ENCODE peak calls at places on chromosomes 3 and 15, in nine cellular contexts. R is RWPE1, M is GM06990, E is GM10248, J is coronary artery, W is ovary, V is A549, C is stomach, L is HFFc6. I is an unnamed sample.

GRCh38 chr15:62482715-62483429 is 317.8 kb upstream of the C2CD4B start:
- DNase-seq in L (peak), E (peak), W (no peak), C (no peak), R (no peak), V (peak), M (peak), J (no peak), I (peak)

GRCh38 chr3:112531358-112531781 is 30.4 kb downstream of the ATG3 start:
- DNase-seq in M (no peak), C (no peak), E (peak), W (no peak), V (peak), R (peak), L (peak), J (no peak), I (no peak)

GRCh38 chr3:87895983-87896382 is 162.8 kb downstream of the CGGBP1 start:
- DNase-seq in L (no peak), W (no peak), V (no peak), M (no peak), R (no peak), E (no peak), C (no peak), J (no peak), I (no peak)

GRCh38 chr3:195149292-195149691 is 121.7 kb downstream of the XXYLT1 start:
- DNase-seq in W (no peak), M (no peak), R (no peak), E (no peak), J (no peak), V (no peak), L (no peak), C (no peak), I (no peak)

GRCh38 chr3:182092662-182093262 is 381.0 kb downstream of the SOX2 start:
- DNase-seq in V (peak), E (peak), W (no peak), L (no peak), M (peak), J (no peak), R (no peak), C (no peak), I (no peak)

GRCh38 chr3:14699643-14700042 is 24.7 kb downstream of the C3orf20 start:
- DNase-seq in E (no peak), R (no peak), W (no peak), M (no peak), V (no peak), J (no peak), C (no peak), L (no peak), I (no peak)

GRCh38 chr3:9951962-9952805 is at the start of gene PRRT3:
- DNase-seq in V (peak), M (peak), L (no peak), W (no peak), C (peak), J (no peak), E (peak), R (peak), I (peak)

GRCh38 chr15:90530250-90531051 is 728 bp downstream of the CRTC3 start:
- DNase-seq in E (peak), J (peak), V (peak), L (peak), M (peak), C (peak), W (peak), R (peak), I (peak)

GRCh38 chr15:71042356-71042922 is 72.8 kb upstream of the THSD4 start:
- DNase-seq in J (no peak), W (no peak), R (no peak), L (no peak), E (no peak), V (no peak), M (no peak), C (no peak), I (no peak)

GRCh38 chr15:39287322-39288195 is 293.3 kb upstream of the THBS1 start:
- DNase-seq in J (no peak), W (no peak), E (no peak), V (no peak), L (peak), R (peak), M (no peak), C (no peak), I (no peak)

GRCh38 chr3:39505866-39506738 is 38.6 kb downstream of the MOBP start:
- DNase-seq in J (no peak), R (no peak), W (no peak), M (no peak), C (no peak), V (no peak), E (no peak), L (no peak), I (no peak)

GRCh38 chr3:105429034-105429762 is 62.5 kb downstream of the ALCAM start:
- DNase-seq in W (no peak), R (no peak), V (peak), C (no peak), M (no peak), J (no peak), L (no peak), E (no peak), I (no peak)

GRCh38 chr3:194715022-194715800 is 29.5 kb downstream of the FAM43A start:
- DNase-seq in J (no peak), W (no peak), V (no peak), C (no peak), M (no peak), E (no peak), R (peak), L (no peak), I (peak)

GRCh38 chr3:184241447-184242296 is 7.1 kb downstream of the ALG3 start:
- DNase-seq in L (peak), M (no peak), C (peak), W (peak), V (peak), E (peak), R (peak), J (no peak), I (peak)

GRCh38 chr15:59691194-59691805 is 2.2 kb upstream of the BNIP2 start:
- DNase-seq in W (peak), M (peak), L (peak), V (peak), E (peak), J (no peak), C (peak), R (peak), I (peak)

GRCh38 chr15:20340931-20341661 is 200.5 kb downstream of the GOLGA6L6 start:
- DNase-seq in E (peak), R (no peak), M (no peak), C (peak), J (peak), W (peak), L (peak), V (peak), I (peak)

GRCh38 chr3:84077479-84077878 is 881.3 kb upstream of the CADM2 start:
- DNase-seq in W (no peak), L (no peak), E (no peak), M (no peak), J (no peak), R (no peak), C (no peak), V (no peak), I (no peak)

GRCh38 chr3:64685331-64685799 is 2.4 kb downstream of the ADAMTS9 start:
- DNase-seq in V (no peak), R (no peak), E (no peak), W (peak), J (no peak), C (no peak), L (no peak), M (peak), I (no peak)

GRCh38 chr15:74397239-74398068 is 30.0 kb upstream of the CYP11A1 start:
- DNase-seq in E (no peak), R (no peak), W (no peak), J (no peak), C (no peak), M (peak), L (no peak), V (no peak), I (peak)

GRCh38 chr15:76152197-76152596 is 92.4 kb downstream of the TMEM266 start:
- DNase-seq in E (no peak), J (no peak), V (no peak), M (no peak), L (no peak), C (no peak), R (no peak), W (no peak), I (no peak)

GRCh38 chr3:141485578-141486415 is 1.0 kb upstream of the RASA2 start:
- DNase-seq in E (no peak), L (peak), W (no peak), C (no peak), M (no peak), R (peak), V (peak), J (no peak), I (peak)

GRCh38 chr3:149653564-149653963 is 4.3 kb downstream of the WWTR1 start:
- DNase-seq in M (no peak), J (no peak), V (no peak), W (no peak), C (no peak), E (no peak), L (no peak), R (no peak), I (no peak)

GRCh38 chr15:66018178-66018797 is 149.0 kb downstream of the RAB11A start:
- DNase-seq in E (no peak), W (no peak), J (no peak), R (no peak), L (no peak), V (no peak), M (no peak), C (no peak), I (no peak)

GRCh38 chr15:66017009-66017408 is 147.7 kb downstream of the RAB11A start:
- DNase-seq in J (no peak), E (no peak), M (no peak), W (no peak), C (no peak), V (no peak), R (no peak), L (no peak), I (no peak)

GRCh38 chr15:66014639-66015182 is 145.4 kb downstream of the RAB11A start:
- DNase-seq in L (no peak), E (no peak), J (no peak), R (peak), W (no peak), M (no peak), V (no peak), C (no peak), I (no peak)

GRCh38 chr15:66014022-66014421 is 144.7 kb downstream of the RAB11A start:
- DNase-seq in J (no peak), M (no peak), E (no peak), L (no peak), W (no peak), V (no peak), C (no peak), R (no peak), I (no peak)

DNA sequence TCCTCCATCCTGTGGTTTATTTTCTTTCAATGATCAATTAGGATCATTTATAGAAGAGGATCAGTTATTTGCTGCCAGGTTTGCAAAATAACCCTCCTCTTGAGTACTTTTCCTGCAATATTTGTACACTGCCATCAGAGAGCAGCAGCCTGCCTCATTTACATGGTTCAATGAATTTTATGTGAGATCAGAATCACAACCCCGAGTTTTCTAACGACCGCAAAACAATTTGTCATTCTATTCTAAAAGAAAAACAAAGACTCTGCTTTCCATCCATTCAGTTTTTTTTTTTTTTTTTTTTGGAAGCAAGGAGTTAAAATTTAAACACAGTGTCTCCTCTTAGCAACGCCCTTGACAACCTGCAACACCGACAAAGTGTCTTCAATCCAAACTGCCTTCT is 146.9 kb downstream of the RAB11A start:
- DNase-seq in C (no peak), L (no peak), E (no peak), W (no peak), V (no peak), J (no peak), M (no peak), R (no peak), I (no peak)
- TF ChIP-seq CTCF in C (no peak), L (no peak), E (no peak), W (no peak), V (no peak), J (no peak), M (no peak), R (no peak), I (no peak)

DNA sequence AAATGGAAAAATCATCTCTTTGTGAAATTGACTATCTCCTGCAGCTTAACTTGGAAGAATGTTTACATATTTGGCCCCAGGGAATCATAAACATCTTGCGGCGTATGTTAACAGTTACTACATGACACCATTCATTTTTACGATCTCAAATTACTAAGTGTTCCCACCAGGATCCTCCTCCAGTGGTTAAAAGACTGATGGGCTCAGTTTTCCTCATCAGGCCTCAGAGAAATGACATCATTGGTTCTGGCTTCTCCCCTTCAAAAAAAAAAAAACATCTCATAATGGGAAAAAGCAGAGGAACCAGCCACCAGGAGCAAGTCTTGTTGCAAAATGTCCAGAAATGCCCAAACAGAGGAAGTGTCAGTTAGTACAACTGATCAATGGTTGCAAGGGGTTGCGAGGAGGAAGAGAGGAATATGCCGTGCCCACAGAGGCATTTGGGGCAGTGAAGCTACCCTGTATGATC is 70.5 kb upstream of the LIPC start:
- DNase-seq in J (no peak), E (no peak), V (no peak), W (no peak), M (no peak), R (peak), C (no peak), L (peak), I (no peak)
- TF ChIP-seq CTCF in J (no peak), E (no peak), V (no peak), W (no peak), M (no peak), R (no peak), C (no peak), L (no peak), I (no peak)

GRCh38 chr3:51389423-51390183 is 1.5 kb upstream of the RBM15B start:
- DNase-seq in V (peak), C (peak), M (no peak), J (peak), R (no peak), E (peak), L (peak), W (no peak), I (peak)

GRCh38 chr3:51391566-51392300 is 648 bp downstream of the RBM15B start:
- DNase-seq in R (no peak), W (no peak), M (peak), C (peak), L (peak), V (no peak), J (no peak), E (peak), I (peak)

GRCh38 chr3:51391075-51391565 is at the start of gene RBM15B:
- DNase-seq in L (peak), E (peak), J (peak), W (peak), M (peak), C (peak), V (peak), R (peak), I (peak)

GRCh38 chr3:51390186-51390585 is 899 bp upstream of the RBM15B start:
- DNase-seq in V (no peak), J (no peak), R (no peak), L (no peak), E (no peak), M (no peak), W (no peak), C (no peak), I (no peak)

GRCh38 chr3:51390600-51391074 is 448 bp upstream of the RBM15B start:
- DNase-seq in L (no peak), C (no peak), R (no peak), E (no peak), J (no peak), M (no peak), V (no peak), W (no peak), I (no peak)
- TF ChIP-seq CTCF in L (no peak), C (no peak), R (no peak), E (no peak), J (peak), M (no peak), V (no peak), W (peak), I (no peak)

GRCh38 chr3:38138347-38139190 is at the start of gene MYD88:
- DNase-seq in E (peak), W (peak), C (peak), R (peak), J (peak), V (peak), L (peak), M (peak), I (peak)
- TF ChIP-seq CTCF in E (no peak), W (no peak), C (no peak), R (no peak), J (no peak), V (no peak), L (no peak), M (no peak), I (no peak)

GRCh38 chr3:66419053-66419440 is 81.8 kb downstream of the LRIG1 start:
- DNase-seq in L (no peak), E (no peak), M (no peak), W (no peak), J (peak), V (no peak), R (no peak), C (no peak), I (no peak)

GRCh38 chr3:66415867-66416428 is 84.9 kb downstream of the LRIG1 start:
- DNase-seq in R (no peak), C (no peak), V (no peak), M (no peak), E (no peak), J (no peak), L (no peak), W (no peak), I (no peak)

GRCh38 chr3:66416556-66417304 is 84.1 kb downstream of the LRIG1 start:
- DNase-seq in R (no peak), E (no peak), J (peak), W (no peak), C (no peak), M (no peak), L (no peak), V (no peak), I (no peak)

GRCh38 chr3:66414846-66415245 is 86.0 kb downstream of the LRIG1 start:
- DNase-seq in C (no peak), M (no peak), L (no peak), V (no peak), R (no peak), J (no peak), E (no peak), W (no peak), I (no peak)

GRCh38 chr3:66418432-66419052 is 82.3 kb downstream of the LRIG1 start:
- DNase-seq in R (no peak), L (no peak), W (no peak), E (no peak), C (peak), J (peak), M (no peak), V (no peak), I (no peak)
- TF ChIP-seq CTCF in R (no peak), L (no peak), W (no peak), E (no peak), C (no peak), J (no peak), M (no peak), V (no peak), I (no peak)

DNA sequence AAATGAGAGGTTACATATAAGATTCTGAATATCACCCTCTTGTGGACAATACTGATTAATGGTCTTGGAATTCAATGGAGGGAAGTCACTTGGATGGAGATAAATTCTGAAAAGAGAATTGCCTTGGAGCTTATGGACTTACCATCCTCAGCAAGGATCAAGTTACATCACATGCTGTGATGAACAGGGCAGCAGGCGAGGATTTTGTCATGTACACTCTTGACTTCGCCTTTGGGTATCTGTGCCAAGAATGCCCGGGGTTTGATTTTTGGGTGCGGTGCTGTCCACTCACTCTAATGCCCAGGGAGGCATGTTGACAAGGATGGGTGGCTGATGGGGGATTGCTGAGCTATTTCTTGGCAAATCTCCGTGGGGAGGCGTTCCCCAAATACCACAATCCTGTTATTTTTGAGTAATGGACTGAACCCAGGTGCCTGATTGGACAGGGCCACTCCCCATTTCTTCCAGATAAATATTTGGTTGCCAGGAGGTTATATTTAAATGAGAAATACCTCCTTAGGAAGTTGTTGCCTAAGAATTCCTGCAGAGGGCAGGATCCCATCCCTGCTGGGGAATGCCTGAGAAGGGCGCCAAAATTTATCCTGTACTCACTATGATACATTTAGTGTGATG is 96.3 kb downstream of the TPRG1 start:
- DNase-seq in R (peak), L (peak), V (peak), M (no peak), W (no peak), C (no peak), J (no peak), E (no peak), I (no peak)
- TF ChIP-seq CTCF in R (peak), L (peak), V (no peak), M (no peak), W (no peak), C (no peak), J (no peak), E (no peak), I (no peak)

GRCh38 chr15:85298366-85298765 is 82.0 kb upstream of the AKAP13 start:
- DNase-seq in J (no peak), M (no peak), E (no peak), R (no peak), W (no peak), V (no peak), C (no peak), L (no peak), I (no peak)

GRCh38 chr15:85302271-85302670 is 78.1 kb upstream of the AKAP13 start:
- DNase-seq in C (no peak), V (no peak), E (no peak), L (no peak), R (no peak), W (no peak), M (no peak), J (no peak), I (no peak)

GRCh38 chr15:85297537-85297936 is 82.9 kb upstream of the AKAP13 start:
- DNase-seq in C (no peak), M (no peak), L (no peak), J (no peak), E (no peak), V (no peak), W (no peak), R (no peak), I (no peak)

GRCh38 chr15:85298941-85299340 is 81.5 kb upstream of the AKAP13 start:
- DNase-seq in C (no peak), J (no peak), L (no peak), E (no peak), R (no peak), V (no peak), W (no peak), M (no peak), I (no peak)

GRCh38 chr15:85296615-85297402 is 83.6 kb upstream of the AKAP13 start:
- DNase-seq in R (peak), C (peak), E (peak), W (peak), M (peak), L (peak), V (peak), J (no peak), I (peak)
- TF ChIP-seq CTCF in R (peak), C (peak), E (peak), W (peak), M (peak), L (peak), V (peak), J (peak), I (peak)

GRCh38 chr15:99481831-99482230 is 84.0 kb upstream of the MEF2A start:
- DNase-seq in R (no peak), E (no peak), V (no peak), W (no peak), C (no peak), L (no peak), M (no peak), J (no peak), I (no peak)
- TF ChIP-seq CTCF in R (no peak), E (no peak), V (no peak), W (no peak), C (no peak), L (no peak), M (no peak), J (no peak), I (no peak)